ENCODE peak calls at places on chromosomes 16 and 17, in seven cellular contexts. D, U, C, X, S, R and Z are unnamed samples.

GRCh38 chr17:42459983-42460300 is 1.3 kb downstream of the ATP6V0A1 start:
- DNase-seq in D (no peak), U (no peak), C (no peak), X (peak), S (no peak), R (no peak), Z (no peak)

GRCh38 chr16:51577621-51578303 is 426.7 kb upstream of the SALL1 start:
- DNase-seq in D (peak), U (no peak), C (no peak), X (no peak), S (peak), R (no peak), Z (no peak)

GRCh38 chr17:9880582-9880999 is 24.5 kb downstream of the RCVRN start:
- DNase-seq in D (no peak), U (no peak), C (no peak), X (peak), S (peak), R (no peak), Z (no peak)

GRCh38 chr16:65154321-65154720 is 32.5 kb upstream of the CDH11 start:
- DNase-seq in D (no peak), U (no peak), C (no peak), X (no peak), S (no peak), R (no peak), Z (no peak)

GRCh38 chr16:51540259-51540658 is 389.2 kb upstream of the SALL1 start:
- DNase-seq in D (no peak), U (no peak), C (no peak), X (no peak), S (no peak), R (no peak), Z (no peak)

GRCh38 chr17:4747847-4748246 is 8.1 kb upstream of the CXCL16 start:
- DNase-seq in D (no peak), U (no peak), C (no peak), X (no peak), S (no peak), R (no peak), Z (no peak)

GRCh38 chr16:86664518-86665318 is 86.4 kb downstream of the FOXL1 start:
- DNase-seq in D (no peak), U (peak), C (no peak), X (peak), S (peak), R (no peak), Z (peak)

GRCh38 chr17:66448008-66448644 is 145.7 kb downstream of the PRKCA start:
- DNase-seq in D (no peak), U (no peak), C (no peak), X (no peak), S (no peak), R (peak), Z (no peak)

GRCh38 chr16:82524939-82525338 is 101.8 kb upstream of the CDH13 start:
- DNase-seq in D (peak), U (no peak), C (no peak), X (no peak), S (no peak), R (no peak), Z (no peak)

GRCh38 chr17:49634487-49634865 is 43.4 kb downstream of the SPOP start:
- DNase-seq in D (no peak), U (no peak), C (no peak), X (no peak), S (no peak), R (no peak), Z (no peak)

GRCh38 chr17:17468217-17469010 is 8.4 kb upstream of the MED9 start:
- DNase-seq in D (no peak), U (no peak), C (no peak), X (no peak), S (no peak), R (no peak), Z (no peak)

GRCh38 chr16:20084624-20085226 is 11.0 kb upstream of the GPR139 start:
- DNase-seq in D (no peak), U (no peak), C (no peak), X (no peak), S (no peak), R (no peak), Z (no peak)